ENCODE peak calls at places on chromosomes 3 and 15, in six cellular contexts. One of them, this sample, is unnamed.

GRCh38 chr3:178699810-178700209 is 163.6 kb downstream of the KCNMB2 start:
- DNase-seq in OCI-LY7: no peak
- DNase-seq in mammary epithelial cell: no peak
- DNase-seq in A549: no peak
- DNase-seq in cardiac muscle cell: no peak
- DNase-seq in lung: no peak
- DNase-seq in this sample: no peak

GRCh38 chr3:188720636-188721035 is 451.1 kb upstream of the TPRG1 start:
- DNase-seq in OCI-LY7: no peak
- DNase-seq in mammary epithelial cell: peak; percentile 42
- DNase-seq in A549: peak; percentile 6
- DNase-seq in cardiac muscle cell: no peak
- DNase-seq in lung: no peak
- DNase-seq in this sample: no peak

GRCh38 chr3:172598904-172599303 is 75.7 kb upstream of the TNFSF10 start:
- DNase-seq in OCI-LY7: no peak
- DNase-seq in mammary epithelial cell: no peak
- DNase-seq in A549: no peak
- DNase-seq in cardiac muscle cell: no peak
- DNase-seq in lung: no peak
- DNase-seq in this sample: no peak

GRCh38 chr3:177615015-177615414 is 417.7 kb upstream of the TBL1XR1 start:
- DNase-seq in OCI-LY7: no peak
- DNase-seq in mammary epithelial cell: peak; percentile 88
- DNase-seq in A549: no peak
- DNase-seq in cardiac muscle cell: no peak
- DNase-seq in lung: peak; percentile 82
- DNase-seq in this sample: no peak

GRCh38 chr15:80127911-80128310 is 24.9 kb upstream of the FAH start:
- DNase-seq in OCI-LY7: no peak
- DNase-seq in mammary epithelial cell: no peak
- DNase-seq in A549: no peak
- DNase-seq in cardiac muscle cell: no peak
- DNase-seq in lung: no peak
- DNase-seq in this sample: no peak

GRCh38 chr15:25504307-25504706 is 65.5 kb upstream of the UBE3A start:
- DNase-seq in OCI-LY7: no peak
- DNase-seq in mammary epithelial cell: no peak
- DNase-seq in A549: no peak
- DNase-seq in cardiac muscle cell: no peak
- DNase-seq in lung: no peak
- DNase-seq in this sample: no peak

GRCh38 chr3:36546196-36546595 is 165.9 kb downstream of the STAC start:
- DNase-seq in OCI-LY7: no peak
- DNase-seq in mammary epithelial cell: no peak
- DNase-seq in A549: no peak
- DNase-seq in cardiac muscle cell: no peak
- DNase-seq in lung: no peak
- DNase-seq in this sample: no peak

GRCh38 chr3:155393316-155393715 is 99.8 kb upstream of the STRIT1 start:
- DNase-seq in OCI-LY7: no peak
- DNase-seq in mammary epithelial cell: no peak
- DNase-seq in A549: no peak
- DNase-seq in cardiac muscle cell: no peak
- DNase-seq in lung: no peak
- DNase-seq in this sample: no peak

GRCh38 chr3:116678853-116679252 is 30.7 kb upstream of the TUSC7 start:
- DNase-seq in OCI-LY7: no peak
- DNase-seq in mammary epithelial cell: no peak
- DNase-seq in A549: no peak
- DNase-seq in cardiac muscle cell: no peak
- DNase-seq in lung: no peak
- DNase-seq in this sample: no peak

GRCh38 chr3:47365213-47366153 is 15.3 kb upstream of the PTPN23 start:
- DNase-seq in OCI-LY7: no peak
- DNase-seq in mammary epithelial cell: peak; percentile 54
- DNase-seq in A549: no peak
- DNase-seq in cardiac muscle cell: no peak
- DNase-seq in lung: no peak
- DNase-seq in this sample: no peak

GRCh38 chr15:51798281-51798680 is 31.2 kb upstream of the TMOD3 start:
- DNase-seq in OCI-LY7: no peak
- DNase-seq in mammary epithelial cell: no peak
- DNase-seq in A549: no peak
- DNase-seq in cardiac muscle cell: no peak
- DNase-seq in lung: no peak
- DNase-seq in this sample: no peak

GRCh38 chr15:74789171-74789627 is 7.3 kb downstream of the CSK start:
- DNase-seq in OCI-LY7: peak; percentile 72
- DNase-seq in mammary epithelial cell: no peak
- DNase-seq in A549: no peak
- DNase-seq in cardiac muscle cell: no peak
- DNase-seq in lung: no peak
- DNase-seq in this sample: peak; percentile 90

GRCh38 chr3:170962426-170962825 is 54.0 kb upstream of the EIF5A2 start:
- DNase-seq in OCI-LY7: no peak
- DNase-seq in mammary epithelial cell: no peak
- DNase-seq in A549: no peak
- DNase-seq in cardiac muscle cell: no peak
- DNase-seq in lung: no peak
- DNase-seq in this sample: no peak

GRCh38 chr3:168459229-168459784 is 363.6 kb upstream of the GOLIM4 start:
- DNase-seq in OCI-LY7: no peak
- DNase-seq in mammary epithelial cell: no peak
- DNase-seq in A549: no peak
- DNase-seq in cardiac muscle cell: no peak
- DNase-seq in lung: no peak
- DNase-seq in this sample: no peak

GRCh38 chr3:27714692-27715453 is 7.2 kb downstream of the EOMES start:
- DNase-seq in OCI-LY7: no peak
- DNase-seq in mammary epithelial cell: no peak
- DNase-seq in A549: no peak
- DNase-seq in cardiac muscle cell: peak; percentile 68
- DNase-seq in lung: no peak
- DNase-seq in this sample: peak; percentile 80

GRCh38 chr3:190863119-190863465 is 598 bp upstream of the GMNC start:
- DNase-seq in OCI-LY7: no peak
- DNase-seq in mammary epithelial cell: no peak
- DNase-seq in A549: no peak
- DNase-seq in cardiac muscle cell: no peak
- DNase-seq in lung: no peak
- DNase-seq in this sample: no peak

GRCh38 chr15:58179206-58179605 is 41.0 kb downstream of the AQP9 start:
- DNase-seq in OCI-LY7: no peak
- DNase-seq in mammary epithelial cell: peak; percentile 73
- DNase-seq in A549: no peak
- DNase-seq in cardiac muscle cell: no peak
- DNase-seq in lung: no peak
- DNase-seq in this sample: no peak

GRCh38 chr3:130537609-130538304 is 20.8 kb downstream of the COL6A6 start:
- DNase-seq in OCI-LY7: no peak
- DNase-seq in mammary epithelial cell: no peak
- DNase-seq in A549: no peak
- DNase-seq in cardiac muscle cell: no peak
- DNase-seq in lung: no peak
- DNase-seq in this sample: no peak
- H3K4me3 ChIP-seq in OCI-LY7: no peak overlapping the region
- H3K4me3 ChIP-seq in mammary epithelial cell: no peak overlapping the region
- H3K4me3 ChIP-seq in A549: no peak overlapping the region
- H3K4me3 ChIP-seq in cardiac muscle cell: no peak overlapping the region
- H3K4me3 ChIP-seq in lung: no peak overlapping the region
- H3K4me3 ChIP-seq in this sample: no peak overlapping the region

GRCh38 chr3:152448091-152448490 is 179.4 kb downstream of the MBNL1 start:
- DNase-seq in OCI-LY7: no peak
- DNase-seq in mammary epithelial cell: no peak
- DNase-seq in A549: no peak
- DNase-seq in cardiac muscle cell: no peak
- DNase-seq in lung: no peak
- DNase-seq in this sample: no peak
- H3K4me1 ChIP-seq in OCI-LY7: peaks cover 12% of the 10 kb centered on the region
- H3K4me1 ChIP-seq in mammary epithelial cell: no peaks in the 10 kb centered on the region
- H3K4me1 ChIP-seq in A549: peaks cover 24% of the 10 kb centered on the region
- H3K4me1 ChIP-seq in cardiac muscle cell: peaks cover 7% of the 10 kb centered on the region
- H3K4me1 ChIP-seq in lung: peaks cover 2% of the 10 kb centered on the region
- H3K4me1 ChIP-seq in this sample: peaks cover 91% of the 10 kb centered on the region

DNA sequence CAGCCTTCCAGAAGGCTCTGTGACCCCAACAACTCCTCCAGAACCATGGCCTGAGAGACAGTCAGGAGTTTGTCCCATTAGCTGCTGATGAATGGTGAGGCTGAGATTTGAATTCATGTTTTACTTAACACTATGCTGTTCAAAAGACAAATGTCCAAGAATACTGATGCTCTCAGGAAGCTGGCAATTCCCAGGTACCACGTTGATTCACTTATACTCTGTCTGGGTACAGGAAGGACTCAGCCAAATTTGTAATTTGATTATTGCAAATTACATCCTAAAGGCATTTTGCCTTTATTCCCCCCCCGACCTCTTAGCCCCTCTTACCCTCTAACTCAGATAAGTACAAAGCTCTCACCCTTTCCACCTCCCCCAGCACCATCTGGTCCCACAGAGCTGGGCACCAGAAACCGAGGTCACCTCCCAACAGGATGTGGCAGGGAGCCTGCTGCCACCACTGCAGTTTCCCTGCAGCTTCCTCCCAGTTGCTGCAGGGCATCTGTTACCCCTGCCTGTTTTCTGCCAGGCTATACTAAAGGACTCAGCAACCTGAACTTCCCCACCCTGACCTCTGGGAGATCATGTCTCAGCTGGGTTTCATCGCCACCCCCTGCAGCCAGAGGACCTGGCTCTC is 33.6 kb downstream of the EAF1 start:
- DNase-seq in OCI-LY7: peak; percentile 7
- DNase-seq in mammary epithelial cell: no peak
- DNase-seq in A549: no peak
- DNase-seq in cardiac muscle cell: no peak
- DNase-seq in lung: no peak
- DNase-seq in this sample: no peak
- TF ChIP-seq CTCF in OCI-LY7: no peak
- TF ChIP-seq CTCF in mammary epithelial cell: no peak
- TF ChIP-seq CTCF in A549: no peak
- TF ChIP-seq CTCF in cardiac muscle cell: no peak
- TF ChIP-seq CTCF in lung: no peak
- TF ChIP-seq CTCF in this sample: no peak

GRCh38 chr15:99110093-99110492 is 5.2 kb downstream of the SYNM start:
- DNase-seq in OCI-LY7: no peak
- DNase-seq in mammary epithelial cell: no peak
- DNase-seq in A549: no peak
- DNase-seq in cardiac muscle cell: no peak
- DNase-seq in lung: no peak
- DNase-seq in this sample: no peak
- H3K4me3 ChIP-seq in OCI-LY7: no peak overlapping the region
- H3K4me3 ChIP-seq in mammary epithelial cell: no peak overlapping the region
- H3K4me3 ChIP-seq in A549: no peak overlapping the region
- H3K4me3 ChIP-seq in cardiac muscle cell: no peak overlapping the region
- H3K4me3 ChIP-seq in lung: no peak overlapping the region
- H3K4me3 ChIP-seq in this sample: no peak overlapping the region

GRCh38 chr3:4827767-4828166 is 151.5 kb upstream of the BHLHE40 start:
- DNase-seq in OCI-LY7: no peak
- DNase-seq in mammary epithelial cell: no peak
- DNase-seq in A549: no peak
- DNase-seq in cardiac muscle cell: no peak
- DNase-seq in lung: no peak
- DNase-seq in this sample: no peak

GRCh38 chr3:4829031-4829394 is 150.2 kb upstream of the BHLHE40 start:
- DNase-seq in OCI-LY7: no peak
- DNase-seq in mammary epithelial cell: peak; percentile 54
- DNase-seq in A549: no peak
- DNase-seq in cardiac muscle cell: no peak
- DNase-seq in lung: no peak
- DNase-seq in this sample: no peak

GRCh38 chr3:4833471-4833870 is 145.8 kb upstream of the BHLHE40 start:
- DNase-seq in OCI-LY7: no peak
- DNase-seq in mammary epithelial cell: no peak
- DNase-seq in A549: no peak
- DNase-seq in cardiac muscle cell: no peak
- DNase-seq in lung: no peak
- DNase-seq in this sample: no peak

GRCh38 chr3:4828279-4829030 is 150.8 kb upstream of the BHLHE40 start:
- DNase-seq in OCI-LY7: no peak
- DNase-seq in mammary epithelial cell: peak; percentile 38
- DNase-seq in A549: no peak
- DNase-seq in cardiac muscle cell: no peak
- DNase-seq in lung: no peak
- DNase-seq in this sample: no peak

DNA sequence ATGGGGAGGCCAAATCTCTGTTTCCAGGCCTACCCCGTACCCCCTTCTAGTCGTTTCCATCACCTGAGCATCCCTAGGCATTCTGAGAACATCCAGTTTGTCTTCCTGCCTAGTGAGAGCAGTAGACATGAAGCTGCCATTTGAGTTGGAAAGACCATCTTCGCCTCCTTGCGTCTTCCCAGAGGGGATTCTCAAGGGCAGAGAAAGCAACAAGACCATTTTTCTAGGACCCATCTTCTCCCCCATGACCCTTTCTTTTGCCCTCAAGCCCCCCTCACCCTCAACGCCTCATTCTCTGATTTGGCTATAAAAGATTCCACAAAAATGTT is 148.7 kb upstream of the BHLHE40 start:
- DNase-seq in OCI-LY7: no peak
- DNase-seq in mammary epithelial cell: no peak
- DNase-seq in A549: no peak
- DNase-seq in cardiac muscle cell: no peak
- DNase-seq in lung: no peak
- DNase-seq in this sample: no peak
- H3K4me1 ChIP-seq in OCI-LY7: peaks cover 10% of the 10 kb centered on the region
- H3K4me1 ChIP-seq in mammary epithelial cell: peaks cover 46% of the 10 kb centered on the region
- H3K4me1 ChIP-seq in A549: peaks cover 65% of the 10 kb centered on the region
- H3K4me1 ChIP-seq in cardiac muscle cell: peaks cover 17% of the 10 kb centered on the region
- H3K4me1 ChIP-seq in lung: peaks cover 21% of the 10 kb centered on the region
- H3K4me1 ChIP-seq in this sample: peaks cover 98% of the 10 kb centered on the region

This sample was measured in spleen.